ENCODE peak calls at places on chromosome 5, in nine cellular contexts. O is foreskin fibroblast; M is dorsolateral prefrontal cortex; E is heart left ventricle; Z is HTR-8/SVneo; S is lower lobe of right lung; N is erythroblast; B is heart right ventricle; A is stimulated activated naive CD4-positive, alpha-beta T cell treated with Interleukin-2 at 50 U/mL for 16 hours. P is an unnamed sample.

GRCh38 chr5:1515311-1515920 is 8.3 kb downstream of the LPCAT1 start:
- DNase-seq in O (no peak), M (peak), E (peak), Z (no peak), S (peak), N (no peak), B (peak), A (no peak), P (no peak)

GRCh38 chr5:9507974-9508373 is 37.9 kb downstream of the SEMA5A start:
- DNase-seq in O (peak), M (no peak), E (no peak), Z (peak), S (no peak), N (no peak), B (no peak), A (no peak), P (no peak)

GRCh38 chr5:86997501-86997900 is 270.2 kb upstream of the RASA1 start:
- DNase-seq in O (no peak), M (no peak), E (no peak), Z (no peak), S (no peak), N (no peak), B (no peak), A (no peak), P (no peak)

GRCh38 chr5:113068559-113068958 is 92.0 kb downstream of the DCP2 start:
- DNase-seq in O (peak), M (no peak), E (no peak), Z (no peak), S (no peak), N (no peak), B (no peak), A (no peak), P (no peak)

GRCh38 chr5:136025900-136026299 is 2.9 kb upstream of the TGFBI start:
- DNase-seq in O (peak), M (no peak), E (no peak), Z (no peak), S (no peak), N (no peak), B (no peak), A (no peak), P (no peak)

GRCh38 chr5:138543730-138544104 is 681 bp upstream of the ETF1 start:
- DNase-seq in O (no peak), M (no peak), E (no peak), Z (peak), S (no peak), N (no peak), B (no peak), A (no peak), P (no peak)

GRCh38 chr5:96203761-96204160 is 229.3 kb downstream of the PCSK1 start:
- DNase-seq in O (peak), M (no peak), E (no peak), Z (no peak), S (no peak), N (no peak), B (no peak), A (no peak), P (no peak)

GRCh38 chr5:83877911-83878706 is 157.5 kb upstream of the HAPLN1 start:
- DNase-seq in O (peak), M (no peak), E (no peak), Z (no peak), S (no peak), N (no peak), B (no peak), A (no peak), P (no peak)

GRCh38 chr5:10559151-10559550 is 4.7 kb upstream of the ANKRD33B start:
- DNase-seq in O (no peak), M (no peak), E (no peak), Z (no peak), S (no peak), N (no peak), B (no peak), A (no peak), P (no peak)

GRCh38 chr5:12354686-12355085 is 450.4 kb upstream of the CTNND2 start:
- DNase-seq in O (no peak), M (no peak), E (no peak), Z (no peak), S (no peak), N (no peak), B (no peak), A (no peak), P (peak)

GRCh38 chr5:150487199-150488061 is 20.5 kb upstream of the NDST1 start:
- DNase-seq in O (peak), M (peak), E (peak), Z (no peak), S (no peak), N (peak), B (peak), A (no peak), P (peak)

GRCh38 chr5:93385665-93386064 is 195.4 kb downstream of the NR2F1-AS1 start:
- DNase-seq in O (peak), M (no peak), E (no peak), Z (peak), S (no peak), N (no peak), B (no peak), A (no peak), P (no peak)

GRCh38 chr5:35608881-35609779 is 8.5 kb upstream of the SPEF2 start:
- DNase-seq in O (peak), M (no peak), E (no peak), Z (no peak), S (no peak), N (no peak), B (no peak), A (no peak), P (peak)

GRCh38 chr5:176474476-176474875 is 26.3 kb downstream of the FAF2 start:
- DNase-seq in O (peak), M (no peak), E (no peak), Z (no peak), S (no peak), N (no peak), B (no peak), A (no peak), P (no peak)

GRCh38 chr5:85049020-85049419 is 664.3 kb upstream of the EDIL3 start:
- DNase-seq in O (no peak), M (no peak), E (no peak), Z (no peak), S (no peak), N (no peak), B (no peak), A (no peak), P (peak)

GRCh38 chr5:80070338-80071056 is 35.3 kb downstream of the THBS4 start:
- DNase-seq in O (peak), M (no peak), E (no peak), Z (no peak), S (no peak), N (no peak), B (no peak), A (no peak), P (no peak)

GRCh38 chr5:145848854-145849253 is 13.7 kb upstream of the PRELID2 start:
- DNase-seq in O (peak), M (no peak), E (no peak), Z (no peak), S (no peak), N (peak), B (no peak), A (no peak), P (no peak)

GRCh38 chr5:144284036-144284435 is 113.4 kb downstream of the KCTD16 start:
- DNase-seq in O (no peak), M (no peak), E (no peak), Z (no peak), S (no peak), N (no peak), B (no peak), A (no peak), P (no peak)

GRCh38 chr5:52725065-52725746 is 62.5 kb upstream of the ITGA1 start:
- DNase-seq in O (no peak), M (no peak), E (no peak), Z (no peak), S (no peak), N (no peak), B (no peak), A (peak), P (peak)

GRCh38 chr5:133610489-133611356 is 1.6 kb downstream of the FSTL4 start:
- DNase-seq in O (peak), M (peak), E (peak), Z (peak), S (peak), N (peak), B (peak), A (peak), P (peak)

GRCh38 chr5:146311278-146311677 is 27.4 kb upstream of the POU4F3 start:
- DNase-seq in O (no peak), M (no peak), E (no peak), Z (no peak), S (no peak), N (no peak), B (no peak), A (no peak), P (no peak)

GRCh38 chr5:55160493-55161209 is 680 bp downstream of the GPX8 start:
- DNase-seq in O (peak), M (no peak), E (peak), Z (peak), S (no peak), N (no peak), B (no peak), A (no peak), P (no peak)

GRCh38 chr5:62780888-62781287 is 202.3 kb downstream of the LRRC70 start:
- DNase-seq in O (no peak), M (no peak), E (no peak), Z (no peak), S (no peak), N (no peak), B (no peak), A (no peak), P (peak)

GRCh38 chr5:158739941-158740340 is 359.8 kb downstream of the EBF1 start:
- DNase-seq in O (peak), M (no peak), E (no peak), Z (no peak), S (no peak), N (no peak), B (no peak), A (no peak), P (no peak)

P was measured in HuH-7.